ENCODE peak calls at places on chromosomes 2 and 18, in seven cellular contexts. T, Z, L, R, N, Q and Y are unnamed samples.

GRCh38 chr2:7758065-7758759 is 841.0 kb downstream of the RNF144A start:
- DNase-seq in T (no peak), Z (no peak), L (peak; percentile 65), R (no peak), N (no peak), Q (no peak), Y (no peak)

GRCh38 chr2:71919701-71920100 is 228.0 kb downstream of the CYP26B1 start:
- DNase-seq in T (no peak), Z (no peak), L (peak; percentile 73), R (no peak), N (no peak), Q (no peak), Y (no peak)

GRCh38 chr18:36960038-36960437 is 131.1 kb downstream of the KIAA1328 start:
- DNase-seq in T (no peak), Z (no peak), L (no peak), R (no peak), N (no peak), Q (no peak), Y (no peak)

GRCh38 chr18:8800041-8800441 is 94.7 kb downstream of the MTCL1 start:
- DNase-seq in T (no peak), Z (no peak), L (peak; percentile 58), R (no peak), N (no peak), Q (no peak), Y (no peak)

GRCh38 chr2:179768765-179769164 is 92.6 kb downstream of the ZNF385B start:
- DNase-seq in T (no peak), Z (no peak), L (peak; percentile 35), R (no peak), N (no peak), Q (no peak), Y (peak; percentile 35)

GRCh38 chr18:79439201-79440023 is 43.7 kb downstream of the NFATC1 start:
- DNase-seq in T (no peak), Z (no peak), L (peak; percentile 35), R (no peak), N (no peak), Q (no peak), Y (peak; percentile 13)

GRCh38 chr2:127305985-127306585 is 12.1 kb upstream of the ERCC3 start:
- DNase-seq in T (no peak), Z (no peak), L (peak; percentile 31), R (no peak), N (no peak), Q (no peak), Y (peak; percentile 44)

GRCh38 chr2:179186126-179186525 is 78.5 kb downstream of the SESTD1 start:
- DNase-seq in T (no peak), Z (no peak), L (peak; percentile 38), R (no peak), N (no peak), Q (no peak), Y (peak; percentile 11)

GRCh38 chr18:22110482-22110924 is 58.9 kb upstream of the GATA6 start:
- DNase-seq in T (peak; percentile 55), Z (no peak), L (no peak), R (no peak), N (peak; percentile 67), Q (no peak), Y (no peak)

GRCh38 chr2:78992451-78992806 is 33.1 kb upstream of the REG3G start:
- DNase-seq in T (peak; percentile 53), Z (no peak), L (peak; percentile 2), R (no peak), N (peak; percentile 66), Q (no peak), Y (peak; percentile 1)

GRCh38 chr2:100222844-100223243 is 80.5 kb upstream of the AFF3 start:
- DNase-seq in T (no peak), Z (no peak), L (no peak), R (no peak), N (no peak), Q (no peak), Y (no peak)

GRCh38 chr18:43661570-43661969 is 384.3 kb upstream of the SYT4 start:
- DNase-seq in T (peak; percentile 25), Z (no peak), L (peak; percentile 88), R (no peak), N (peak; percentile 53), Q (no peak), Y (peak; percentile 63)

GRCh38 chr18:2898131-2898640 is 51.4 kb downstream of the EMILIN2 start:
- DNase-seq in T (no peak), Z (no peak), L (peak; percentile 63), R (no peak), N (no peak), Q (peak; percentile 68), Y (no peak)

GRCh38 chr2:186605041-186605440 is 15.2 kb downstream of the ITGAV start:
- DNase-seq in T (no peak), Z (no peak), L (no peak), R (no peak), N (peak; percentile 35), Q (no peak), Y (peak; percentile 7)

GRCh38 chr2:20141056-20141762 is 83.7 kb downstream of the SDC1 start:
- DNase-seq in T (no peak), Z (peak; percentile 85), L (peak; percentile 99), R (no peak), N (no peak), Q (peak; percentile 74), Y (peak; percentile 91)

GRCh38 chr2:120381192-120381591 is 35.3 kb downstream of the INHBB start:
- DNase-seq in T (no peak), Z (no peak), L (no peak), R (no peak), N (no peak), Q (peak; percentile 11), Y (no peak)

GRCh38 chr2:71842744-71843143 is 304.9 kb downstream of the CYP26B1 start:
- DNase-seq in T (no peak), Z (no peak), L (no peak), R (no peak), N (no peak), Q (no peak), Y (no peak)

GRCh38 chr2:18719978-18720775 is 130.8 kb upstream of the NT5C1B start:
- DNase-seq in T (no peak), Z (no peak), L (peak; percentile 56), R (no peak), N (no peak), Q (no peak), Y (peak; percentile 79)

GRCh38 chr18:79508565-79509535 is 113.1 kb downstream of the NFATC1 start:
- DNase-seq in T (no peak), Z (no peak), L (no peak), R (no peak), N (no peak), Q (peak; percentile 61), Y (no peak)

GRCh38 chr2:24919100-24919976 is 699 bp downstream of the ADCY3 start:
- DNase-seq in T (peak; percentile 48), Z (no peak), L (no peak), R (peak; percentile 63), N (no peak), Q (peak; percentile 63), Y (peak; percentile 26)

GRCh38 chr2:68931149-68931711 is 21.5 kb downstream of the GKN2 start:
- DNase-seq in T (no peak), Z (no peak), L (no peak), R (no peak), N (no peak), Q (no peak), Y (no peak)

GRCh38 chr2:158723921-158724802 is 71.0 kb upstream of the DAPL1 start:
- DNase-seq in T (no peak), Z (no peak), L (no peak), R (no peak), N (peak; percentile 33), Q (no peak), Y (no peak)
- TF ChIP-seq CTCF in T (peak; percentile 17), Z (no peak), L (peak; percentile 13), R (no peak), N (peak; percentile 53), Q (peak; percentile 5), Y (peak; percentile 26)

GRCh38 chr2:231189571-231190495 is 8.6 kb upstream of the ARMC9 start:
- DNase-seq in T (no peak), Z (no peak), L (peak; percentile 62), R (peak; percentile 44), N (peak; percentile 61), Q (no peak), Y (peak; percentile 73)

GRCh38 chr2:231189171-231189530 is 9.3 kb upstream of the ARMC9 start:
- DNase-seq in T (no peak), Z (no peak), L (no peak), R (no peak), N (no peak), Q (no peak), Y (no peak)

GRCh38 chr2:231191896-231192872 is 6.2 kb upstream of the ARMC9 start:
- DNase-seq in T (no peak), Z (no peak), L (peak; percentile 91), R (peak; percentile 62), N (peak; percentile 84), Q (peak; percentile 79), Y (peak; percentile 94)

GRCh38 chr2:231188506-231189170 is 9.8 kb upstream of the ARMC9 start:
- DNase-seq in T (no peak), Z (no peak), L (no peak), R (no peak), N (no peak), Q (no peak), Y (no peak)

GRCh38 chr2:231190531-231191197 is 7.8 kb upstream of the ARMC9 start:
- DNase-seq in T (no peak), Z (peak; percentile 51), L (peak; percentile 61), R (peak; percentile 53), N (peak; percentile 66), Q (peak; percentile 87), Y (peak; percentile 71)
- TF ChIP-seq CTCF in T (no peak), Z (no peak), L (no peak), R (no peak), N (peak; percentile 44), Q (no peak), Y (no peak)

DNA sequence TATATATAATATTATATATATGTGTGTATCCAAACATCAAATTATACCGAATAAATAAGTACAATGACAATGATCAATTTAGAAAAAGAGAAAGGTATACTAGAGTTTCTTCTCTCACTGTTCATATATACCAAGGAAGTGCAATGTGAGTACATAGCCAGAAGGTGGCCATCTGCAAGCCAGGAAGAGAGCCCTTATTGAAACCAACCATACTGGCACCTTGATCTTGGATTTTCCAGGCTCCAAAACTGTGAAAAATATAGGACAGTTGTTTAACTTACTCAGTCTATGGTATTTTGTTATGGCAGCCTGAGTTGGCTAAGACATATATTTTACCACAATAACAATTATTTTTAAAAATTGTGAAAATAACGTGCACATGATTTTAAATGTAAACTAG is 1490.2 kb upstream of the SLC39A10 start:
- DNase-seq in T (no peak), Z (no peak), L (peak; percentile 35), R (no peak), N (peak; percentile 53), Q (no peak), Y (peak; percentile 39)
- TF ChIP-seq CTCF in T (peak; percentile 75), Z (no peak), L (peak; percentile 67), R (peak; percentile 38), N (peak; percentile 69), Q (peak; percentile 12), Y (peak; percentile 75)

GRCh38 chr18:812673-813404 is 797 bp upstream of the YES1 start:
- DNase-seq in T (peak; percentile 46), Z (peak; percentile 60), L (peak; percentile 95), R (peak; percentile 80), N (peak; percentile 81), Q (peak; percentile 74), Y (peak; percentile 94)

GRCh38 chr18:813405-814071 is 1.5 kb upstream of the YES1 start:
- DNase-seq in T (no peak), Z (no peak), L (no peak), R (no peak), N (no peak), Q (no peak), Y (peak; percentile 33)

GRCh38 chr18:816088-816653 is 4.1 kb upstream of the YES1 start:
- DNase-seq in T (no peak), Z (no peak), L (no peak), R (no peak), N (no peak), Q (no peak), Y (no peak)

GRCh38 chr18:815353-815752 is 3.3 kb upstream of the YES1 start:
- DNase-seq in T (no peak), Z (no peak), L (no peak), R (no peak), N (no peak), Q (no peak), Y (no peak)

GRCh38 chr18:814300-815084 is 2.5 kb upstream of the YES1 start:
- DNase-seq in T (no peak), Z (no peak), L (no peak), R (peak; percentile 32), N (no peak), Q (no peak), Y (no peak)
- TF ChIP-seq CTCF in T (no peak), Z (no peak), L (no peak), R (no peak), N (no peak), Q (no peak), Y (no peak)